ENCODE peak calls at places on chromosomes 12 and 14, in seven cellular contexts. V, R, B, N, M, L and A are unnamed samples.

GRCh38 chr14:53032161-53032803 is 81.4 kb upstream of the FERMT2 start:
- DNase-seq in V (no peak), R (no peak), B (no peak), N (no peak), M (peak; percentile 71), L (no peak), A (no peak)

GRCh38 chr14:36070056-36071043 is 106.2 kb downstream of the PTCSC3 start:
- DNase-seq in V (peak; percentile 75), R (no peak), B (peak; percentile 84), N (peak; percentile 1), M (peak; percentile 69), L (no peak), A (no peak)

GRCh38 chr12:65086236-65086635 is 34.9 kb downstream of the WIF1 start:
- DNase-seq in V (no peak), R (no peak), B (no peak), N (no peak), M (no peak), L (no peak), A (no peak)

GRCh38 chr12:114213055-114213561 is 192.8 kb downstream of the TBX5 start:
- DNase-seq in V (no peak), R (no peak), B (no peak), N (no peak), M (no peak), L (no peak), A (no peak)

GRCh38 chr12:121065345-121065744 is 26.3 kb upstream of the OASL start:
- DNase-seq in V (no peak), R (no peak), B (no peak), N (no peak), M (peak; percentile 21), L (no peak), A (no peak)

GRCh38 chr14:81990312-81990761 is 456.7 kb upstream of the SEL1L start:
- DNase-seq in V (peak; percentile 67), R (no peak), B (no peak), N (peak; percentile 13), M (peak; percentile 52), L (peak; percentile 17), A (no peak)

GRCh38 chr12:99695050-99695449 is 47.5 kb downstream of the GARIN6 start:
- DNase-seq in V (no peak), R (no peak), B (no peak), N (no peak), M (no peak), L (no peak), A (no peak)

GRCh38 chr12:12689672-12690287 is 6.2 kb downstream of the GPR19 start:
- DNase-seq in V (no peak), R (no peak), B (no peak), N (no peak), M (no peak), L (no peak), A (no peak)

GRCh38 chr12:111304642-111305071 is 64.2 kb downstream of the PHETA1 start:
- DNase-seq in V (peak; percentile 50), R (no peak), B (no peak), N (peak; percentile 25), M (no peak), L (no peak), A (peak; percentile 19)

GRCh38 chr12:53044052-53044581 is 5.7 kb upstream of the TNS2 start:
- DNase-seq in V (no peak), R (no peak), B (no peak), N (no peak), M (no peak), L (no peak), A (no peak)

GRCh38 chr14:101253948-101254347 is 307.3 kb upstream of the DIO3 start:
- DNase-seq in V (no peak), R (no peak), B (no peak), N (no peak), M (no peak), L (no peak), A (no peak)

GRCh38 chr12:71731439-71732356 is 23.0 kb upstream of the RAB21 start:
- DNase-seq in V (no peak), R (no peak), B (no peak), N (no peak), M (peak; percentile 56), L (no peak), A (no peak)

GRCh38 chr14:75985618-75986438 is at the start of gene IFT43:
- DNase-seq in V (peak; percentile 85), R (peak; percentile 88), B (peak; percentile 97), N (peak; percentile 93), M (peak; percentile 93), L (peak; percentile 95), A (peak; percentile 90)